ENCODE peak calls at places on chromosomes 12 and 14, in four cellular contexts. Q is A549, S is HepG2, Y is SK-N-SH. K is an unnamed sample.

GRCh38 chr14:44463386-44464004 is 43.6 kb downstream of the FSCB start:
- DNase-seq in Q (no peak), S (no peak), Y (no peak), K (no peak)

GRCh38 chr14:102544745-102545460 is 35.3 kb upstream of the ANKRD9 start:
- DNase-seq in Q (no peak), S (peak; percentile 82), Y (peak; percentile 42), K (no peak)

GRCh38 chr12:40693503-40693863 is 1.2 kb downstream of the CNTN1 start:
- DNase-seq in Q (peak; percentile 77), S (no peak), Y (peak; percentile 50), K (no peak)

GRCh38 chr12:45259732-45260480 is 44.0 kb downstream of the ANO6 start:
- DNase-seq in Q (no peak), S (peak; percentile 91), Y (no peak), K (no peak)

GRCh38 chr12:107152331-107152730 is 59.0 kb upstream of the CRY1 start:
- DNase-seq in Q (no peak), S (no peak), Y (no peak), K (no peak)

GRCh38 chr12:132638541-132639408 is 20.2 kb downstream of the P2RX2 start:
- DNase-seq in Q (peak; percentile 71), S (peak; percentile 17), Y (peak; percentile 69), K (no peak)

GRCh38 chr12:47744005-47744651 is 14.6 kb downstream of the RAPGEF3 start:
- DNase-seq in Q (peak; percentile 37), S (peak; percentile 25), Y (peak; percentile 51), K (no peak)

GRCh38 chr14:72060460-72060859 is 128.2 kb downstream of the RGS6 start:
- DNase-seq in Q (no peak), S (no peak), Y (no peak), K (no peak)

GRCh38 chr14:33590891-33591630 is 359.8 kb downstream of the EGLN3 start:
- DNase-seq in Q (no peak), S (no peak), Y (no peak), K (no peak)

GRCh38 chr12:53160000-53160399 is 20.5 kb upstream of the ZNF740 start:
- DNase-seq in Q (no peak), S (no peak), Y (peak; percentile 31), K (no peak)

GRCh38 chr12:87784350-87784749 is 244.9 kb downstream of the C12orf50 start:
- DNase-seq in Q (no peak), S (no peak), Y (no peak), K (no peak)

GRCh38 chr12:7376196-7376595 is 67.8 kb downstream of the CD163L1 start:
- DNase-seq in Q (no peak), S (no peak), Y (no peak), K (no peak)

GRCh38 chr12:12214635-12215131 is 52.2 kb downstream of the LRP6 start:
- DNase-seq in Q (no peak), S (peak; percentile 24), Y (no peak), K (peak; percentile 35)

GRCh38 chr14:93859957-93860356 is 67.2 kb upstream of the FAM181A start:
- DNase-seq in Q (no peak), S (no peak), Y (peak; percentile 48), K (no peak)

GRCh38 chr14:22900088-22900799 is 17.2 kb downstream of the REM2 start:
- DNase-seq in Q (peak; percentile 77), S (peak; percentile 83), Y (peak; percentile 72), K (peak; percentile 47)

GRCh38 chr12:106096376-106096775 is 42.4 kb downstream of the NUAK1 start:
- DNase-seq in Q (no peak), S (no peak), Y (no peak), K (no peak)

GRCh38 chr12:113142886-113143329 is 6.6 kb upstream of the CFAP73 start:
- DNase-seq in Q (no peak), S (no peak), Y (no peak), K (no peak)

GRCh38 chr12:113143959-113144358 is 5.6 kb upstream of the CFAP73 start:
- DNase-seq in Q (no peak), S (no peak), Y (no peak), K (no peak)

GRCh38 chr12:113144771-113145170 is 4.8 kb upstream of the CFAP73 start:
- DNase-seq in Q (no peak), S (no peak), Y (no peak), K (no peak)

GRCh38 chr12:113140706-113141105 is 5.1 kb upstream of the RASAL1 start:
- DNase-seq in Q (no peak), S (no peak), Y (no peak), K (no peak)

GRCh38 chr12:113142173-113142885 is 6.8 kb upstream of the RASAL1 start:
- DNase-seq in Q (no peak), S (peak; percentile 17), Y (peak; percentile 22), K (no peak)
- TF ChIP-seq PBX3 in Q (no peak), S (no peak), Y (no peak), K (no peak)

GRCh38 chr14:77007975-77008421 is 20.5 kb downstream of the IRF2BPL start:
- DNase-seq in Q (no peak), S (no peak), Y (no peak), K (no peak)
- TF ChIP-seq EP300 in Q (no peak), S (no peak), Y (no peak), K (no peak)

DNA sequence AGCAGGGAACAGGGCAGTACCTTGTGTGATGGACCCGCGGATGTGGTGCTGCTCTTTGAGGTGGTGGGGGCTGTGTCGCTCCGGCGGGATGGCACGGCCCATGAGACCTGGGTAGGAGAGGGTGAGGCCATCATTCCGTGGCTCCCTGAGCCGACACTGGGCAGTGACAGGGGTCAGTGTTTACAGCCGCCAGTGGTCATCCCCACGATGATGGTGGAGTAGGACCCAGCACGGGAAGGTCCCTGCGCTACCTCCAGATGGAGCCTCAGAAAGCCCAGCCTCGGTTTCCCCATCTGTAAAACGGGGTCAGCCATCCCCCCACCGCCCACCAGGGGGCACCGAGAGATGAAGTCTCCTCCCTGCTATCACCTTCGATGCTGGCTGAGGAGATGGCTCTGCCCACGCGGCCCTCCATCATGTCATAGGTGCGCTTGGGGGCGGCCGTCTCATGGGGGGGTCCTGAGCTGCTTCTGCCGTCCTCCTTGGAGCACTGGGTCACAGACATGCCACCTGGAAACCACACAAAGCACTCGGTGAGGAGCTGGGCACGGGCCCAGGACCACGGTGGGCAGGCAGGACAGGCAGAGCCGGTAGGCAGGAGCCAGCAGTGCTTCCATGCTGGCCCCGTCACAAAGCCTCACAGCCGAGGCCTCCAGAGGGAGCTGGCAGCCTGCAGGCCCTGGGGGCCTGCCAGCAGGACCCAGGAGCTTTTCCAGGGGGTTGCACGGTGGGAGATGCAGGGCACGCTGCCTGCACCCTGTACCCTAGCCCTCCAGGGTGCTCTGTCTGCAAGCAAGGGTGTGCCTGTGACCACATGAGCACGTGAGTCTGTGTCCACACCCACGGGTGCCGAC is 53.1 kb downstream of the RFLNA start:
- DNase-seq in Q (no peak), S (peak; percentile 27), Y (peak; percentile 79), K (no peak)
- TF ChIP-seq PBX3 in Q (no peak), S (no peak), Y (no peak), K (no peak)

GRCh38 chr12:126811401-126811800 is 1455.6 kb upstream of the TMEM132C start:
- DNase-seq in Q (no peak), S (no peak), Y (no peak), K (no peak)
- TF ChIP-seq EP300 in Q (no peak), S (no peak), Y (no peak), K (no peak)